ENCODE peak calls at places on chromosome 5, in six cellular contexts. A is A549, M is OCI-LY7, W is GM23248, D is endothelial cell of umbilical vein, U is PC-9. E is an unnamed sample.

GRCh38 chr5:109779036-109779735 is 89.5 kb downstream of the MAN2A1 start:
- DNase-seq in A (no peak), M (no peak), W (no peak), D (peak), U (no peak), E (no peak)

GRCh38 chr5:59099270-59099994 is 516.6 kb downstream of the RAB3C start:
- DNase-seq in A (peak), M (no peak), W (peak), D (no peak), U (peak), E (peak)

GRCh38 chr5:127111112-127111511 is 37.8 kb upstream of the C5orf63 start:
- DNase-seq in A (no peak), M (peak), W (no peak), D (no peak), U (no peak), E (no peak)

GRCh38 chr5:134118212-134118611 is 3.7 kb downstream of the TCF7 start:
- DNase-seq in A (no peak), M (no peak), W (no peak), D (no peak), U (no peak), E (no peak)

GRCh38 chr5:54545796-54546195 is 28.2 kb downstream of the SNX18 start:
- DNase-seq in A (no peak), M (no peak), W (no peak), D (no peak), U (no peak), E (no peak)

GRCh38 chr5:131384616-131385214 is 120.9 kb downstream of the CDC42SE2 start:
- DNase-seq in A (no peak), M (no peak), W (peak), D (no peak), U (no peak), E (peak)

GRCh38 chr5:78706381-78706780 is 57.8 kb upstream of the LHFPL2 start:
- DNase-seq in A (no peak), M (no peak), W (no peak), D (no peak), U (no peak), E (no peak)

GRCh38 chr5:102795546-102795945 is 40.4 kb downstream of the PAM start:
- DNase-seq in A (no peak), M (no peak), W (no peak), D (no peak), U (no peak), E (no peak)

GRCh38 chr5:150289551-150290390 is at the start of gene CAMK2A:
- DNase-seq in A (no peak), M (no peak), W (no peak), D (no peak), U (no peak), E (no peak)

GRCh38 chr5:6106756-6107155 is 271.6 kb downstream of the MED10 start:
- DNase-seq in A (no peak), M (no peak), W (no peak), D (no peak), U (no peak), E (no peak)

GRCh38 chr5:132087176-132087575 is 13.6 kb downstream of the CSF2 start:
- DNase-seq in A (no peak), M (no peak), W (no peak), D (peak), U (no peak), E (no peak)

GRCh38 chr5:76401801-76402250 is 1.3 kb upstream of the IQGAP2 start:
- DNase-seq in A (no peak), M (peak), W (no peak), D (no peak), U (no peak), E (no peak)

GRCh38 chr5:173633304-173633703 is 16.9 kb upstream of the BOD1 start:
- DNase-seq in A (no peak), M (no peak), W (no peak), D (no peak), U (no peak), E (peak)

GRCh38 chr5:89173528-89173927 is 290.5 kb upstream of the MEF2C start:
- DNase-seq in A (no peak), M (no peak), W (no peak), D (no peak), U (no peak), E (no peak)

GRCh38 chr5:150263339-150263738 is 26.2 kb downstream of the CAMK2A start:
- DNase-seq in A (no peak), M (no peak), W (no peak), D (no peak), U (no peak), E (no peak)

GRCh38 chr5:173302546-173303155 is 25.6 kb downstream of the STC2 start:
- DNase-seq in A (peak), M (no peak), W (peak), D (no peak), U (peak), E (peak)

GRCh38 chr5:36602711-36603321 is 3.6 kb upstream of the SLC1A3 start:
- DNase-seq in A (peak), M (no peak), W (no peak), D (no peak), U (no peak), E (no peak)

GRCh38 chr5:156201793-156202388 is 125.1 kb upstream of the SGCD start:
- DNase-seq in A (peak), M (no peak), W (peak), D (no peak), U (no peak), E (no peak)

GRCh38 chr5:53318303-53318702 is 162.1 kb upstream of the FST start:
- DNase-seq in A (peak), M (no peak), W (no peak), D (no peak), U (no peak), E (peak)

GRCh38 chr5:116448450-116448849 is 126.2 kb downstream of the SEMA6A start:
- DNase-seq in A (no peak), M (no peak), W (no peak), D (no peak), U (no peak), E (no peak)

GRCh38 chr5:169422087-169422486 is 121.1 kb upstream of the SLIT3 start:
- DNase-seq in A (no peak), M (no peak), W (no peak), D (no peak), U (no peak), E (no peak)

GRCh38 chr5:111697215-111697614 is 59.8 kb downstream of the NREP start:
- DNase-seq in A (no peak), M (no peak), W (no peak), D (peak), U (no peak), E (no peak)

GRCh38 chr5:10254686-10255085 is 4.6 kb downstream of the CCT5 start:
- DNase-seq in A (no peak), M (no peak), W (no peak), D (no peak), U (no peak), E (no peak)

GRCh38 chr5:41345295-41345694 is 132.0 kb upstream of the C6 start:
- DNase-seq in A (no peak), M (no peak), W (no peak), D (no peak), U (no peak), E (no peak)

GRCh38 chr5:65394078-65394477 is 87.6 kb downstream of the ADAMTS6 start:
- DNase-seq in A (peak), M (no peak), W (peak), D (peak), U (no peak), E (peak)

GRCh38 chr5:12093586-12093985 is 189.3 kb upstream of the CTNND2 start:
- DNase-seq in A (no peak), M (no peak), W (no peak), D (no peak), U (no peak), E (no peak)

GRCh38 chr5:150492621-150493020 is 15.3 kb upstream of the NDST1 start:
- DNase-seq in A (peak), M (no peak), W (peak), D (no peak), U (peak), E (peak)

GRCh38 chr5:57817924-57818323 is 335.3 kb upstream of the ACTBL2 start:
- DNase-seq in A (no peak), M (no peak), W (no peak), D (peak), U (no peak), E (no peak)

GRCh38 chr5:172866802-172867748 is 33.0 kb downstream of the ERGIC1 start:
- DNase-seq in A (no peak), M (no peak), W (no peak), D (no peak), U (no peak), E (no peak)

GRCh38 chr5:44885903-44886302 is 77.2 kb downstream of the MRPS30 start:
- DNase-seq in A (no peak), M (no peak), W (peak), D (no peak), U (no peak), E (peak)

GRCh38 chr5:120463991-120464626 is at the start of gene PRR16:
- DNase-seq in A (peak), M (no peak), W (peak), D (peak), U (peak), E (peak)

GRCh38 chr5:151924564-151925395 is at the start of gene GLRA1:
- DNase-seq in A (peak), M (peak), W (peak), D (peak), U (peak), E (peak)

GRCh38 chr5:39190311-39191102 is 28.9 kb downstream of the FYB1 start:
- DNase-seq in A (no peak), M (no peak), W (no peak), D (no peak), U (no peak), E (no peak)

GRCh38 chr5:107630184-107630583 is 40.6 kb downstream of the EFNA5 start:
- DNase-seq in A (no peak), M (no peak), W (no peak), D (no peak), U (no peak), E (no peak)

DNA sequence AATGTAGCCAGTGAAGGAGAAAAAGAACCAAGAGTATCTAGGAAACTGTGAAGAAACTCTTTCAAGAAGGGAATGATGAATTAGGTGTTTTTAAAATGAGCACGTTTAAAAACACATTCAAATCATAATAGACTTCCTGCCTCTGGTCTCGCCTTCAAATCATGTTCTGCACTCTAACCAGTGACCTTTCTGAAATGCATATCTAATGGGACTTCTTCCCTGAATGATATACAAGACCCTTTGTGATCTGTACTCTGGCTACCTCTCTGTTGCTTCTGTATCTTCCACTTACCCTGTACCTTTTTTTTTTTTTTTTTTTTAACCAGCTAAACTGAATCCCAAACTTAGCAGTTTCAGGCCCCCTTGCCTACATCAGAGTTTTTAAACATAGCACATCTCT is 19.5 kb downstream of the SRFBP1 start:
- DNase-seq in A (no peak), M (peak), W (no peak), D (no peak), U (no peak), E (no peak)
- H3K4me2 ChIP-seq in A (no peak), M (peak), W (no peak), D (no peak), U (no peak), E (no peak)

GRCh38 chr5:123397538-123397937 is 25.7 kb downstream of the CEP120 start:
- DNase-seq in A (no peak), M (no peak), W (no peak), D (no peak), U (no peak), E (no peak)
- H3K4me2 ChIP-seq in A (no peak), M (peak), W (no peak), D (no peak), U (no peak), E (no peak)

GRCh38 chr5:2324788-2325187 is 426.7 kb downstream of the IRX2 start:
- DNase-seq in A (no peak), M (no peak), W (no peak), D (no peak), U (no peak), E (no peak)
- H3K4me2 ChIP-seq in A (no peak), M (no peak), W (no peak), D (no peak), U (no peak), E (no peak)

GRCh38 chr5:69416699-69417098 is 1.8 kb downstream of the MARVELD2 start:
- DNase-seq in A (no peak), M (no peak), W (no peak), D (no peak), U (no peak), E (peak)
- H3K4me2 ChIP-seq in A (no peak), M (no peak), W (no peak), D (no peak), U (peak), E (peak)

GRCh38 chr5:135393229-135393628 is 5.8 kb downstream of the MACROH2A1 start:
- DNase-seq in A (no peak), M (no peak), W (no peak), D (no peak), U (no peak), E (no peak)

GRCh38 chr5:135391869-135392255 is 7.2 kb downstream of the MACROH2A1 start:
- DNase-seq in A (no peak), M (no peak), W (peak), D (no peak), U (no peak), E (no peak)

GRCh38 chr5:135392256-135392655 is 6.8 kb downstream of the MACROH2A1 start:
- DNase-seq in A (no peak), M (no peak), W (peak), D (no peak), U (no peak), E (peak)

GRCh38 chr5:135388860-135389435 is 10.1 kb downstream of the MACROH2A1 start:
- DNase-seq in A (no peak), M (no peak), W (no peak), D (no peak), U (no peak), E (no peak)

DNA sequence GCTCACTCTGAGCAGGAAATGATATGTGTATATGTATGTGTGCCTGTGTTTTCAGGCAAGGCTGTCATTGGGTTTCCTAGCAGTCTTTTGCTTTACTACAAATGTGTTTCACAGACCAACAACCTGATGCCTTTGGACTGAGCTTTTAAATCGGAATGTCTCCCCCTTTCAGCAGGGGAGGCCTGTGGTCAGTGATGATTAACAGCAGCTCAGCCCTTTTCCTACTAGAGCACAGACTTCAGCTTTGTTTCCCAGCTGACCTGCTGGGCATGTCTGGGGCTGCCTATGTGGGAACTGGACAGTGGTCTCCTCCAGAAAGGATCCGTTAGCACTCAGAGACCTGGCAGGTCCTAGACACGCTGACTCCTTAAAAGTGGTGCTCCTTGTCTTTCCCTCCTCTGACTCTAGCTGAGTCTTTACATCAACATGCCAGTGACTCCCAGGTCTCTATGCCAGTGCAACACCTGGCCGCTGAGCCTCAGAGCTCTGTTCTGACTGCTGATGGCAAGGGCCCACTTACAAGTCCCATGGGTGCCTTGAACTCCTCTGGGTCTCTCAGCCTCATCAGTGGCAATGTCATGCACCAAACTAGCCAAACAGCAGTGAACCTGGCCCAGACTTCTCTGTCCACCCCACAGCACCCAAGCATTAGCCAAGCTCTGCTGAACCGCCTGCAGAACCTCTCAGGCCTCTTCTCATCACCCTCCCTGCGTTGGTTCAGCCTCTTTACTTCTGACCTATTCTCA is 7.7 kb downstream of the MACROH2A1 start:
- DNase-seq in A (no peak), M (no peak), W (peak), D (no peak), U (no peak), E (peak)
- H3K4me2 ChIP-seq in A (no peak), M (no peak), W (peak), D (no peak), U (no peak), E (peak)

GRCh38 chr5:143987264-143987663 is 175.3 kb downstream of the HMHB1 start:
- DNase-seq in A (no peak), M (no peak), W (no peak), D (no peak), U (no peak), E (no peak)

GRCh38 chr5:143986567-143987242 is 174.7 kb downstream of the HMHB1 start:
- DNase-seq in A (no peak), M (no peak), W (peak), D (peak), U (no peak), E (no peak)

GRCh38 chr5:143987751-143988560 is 176.0 kb downstream of the HMHB1 start:
- DNase-seq in A (no peak), M (no peak), W (no peak), D (no peak), U (no peak), E (no peak)

GRCh38 chr5:143980506-143980905 is 168.5 kb downstream of the HMHB1 start:
- DNase-seq in A (no peak), M (no peak), W (no peak), D (no peak), U (no peak), E (no peak)

DNA sequence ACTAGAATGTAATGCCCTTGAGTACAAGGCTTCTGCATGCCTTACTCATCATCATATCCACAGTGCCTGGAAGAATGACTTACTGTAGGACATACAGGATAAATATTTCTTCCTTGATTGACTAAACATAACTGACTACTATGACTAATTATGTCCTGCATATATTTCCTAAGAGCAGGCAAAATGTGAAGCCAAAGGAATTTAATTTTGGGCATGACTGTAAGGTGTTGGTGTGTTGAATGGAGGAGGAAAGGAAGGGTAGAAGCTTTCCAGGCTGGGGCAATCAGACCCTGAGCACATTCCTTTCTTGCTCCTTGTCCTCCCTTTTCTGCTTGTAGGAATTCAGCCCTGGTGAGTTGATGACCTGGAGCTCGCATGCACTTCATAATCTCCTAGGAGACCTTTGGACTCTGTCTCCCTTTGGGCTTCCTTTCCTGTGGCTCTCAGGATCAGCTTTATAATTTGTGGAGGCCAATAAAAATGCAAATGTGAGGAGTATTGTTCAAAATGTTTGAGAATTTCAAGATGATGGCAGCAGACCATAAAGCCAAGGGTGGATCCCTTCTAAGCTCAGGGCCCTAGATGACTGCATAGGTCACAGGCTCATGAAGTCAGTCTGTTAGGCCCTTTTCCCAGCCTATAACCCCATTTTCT is 174.0 kb downstream of the HMHB1 start:
- DNase-seq in A (no peak), M (no peak), W (peak), D (peak), U (no peak), E (peak)
- H3K4me2 ChIP-seq in A (peak), M (no peak), W (peak), D (peak), U (peak), E (peak)

GRCh38 chr5:1791176-1791575 is 8.5 kb downstream of the MRPL36 start:
- DNase-seq in A (no peak), M (no peak), W (no peak), D (no peak), U (no peak), E (no peak)

GRCh38 chr5:1788828-1789227 is 10.8 kb downstream of the MRPL36 start:
- DNase-seq in A (no peak), M (no peak), W (peak), D (no peak), U (no peak), E (no peak)

GRCh38 chr5:1788200-1788599 is 11.4 kb downstream of the MRPL36 start:
- DNase-seq in A (no peak), M (no peak), W (no peak), D (no peak), U (no peak), E (no peak)

GRCh38 chr5:1787472-1788047 is 12.1 kb downstream of the MRPL36 start:
- DNase-seq in A (no peak), M (no peak), W (no peak), D (no peak), U (no peak), E (no peak)

DNA sequence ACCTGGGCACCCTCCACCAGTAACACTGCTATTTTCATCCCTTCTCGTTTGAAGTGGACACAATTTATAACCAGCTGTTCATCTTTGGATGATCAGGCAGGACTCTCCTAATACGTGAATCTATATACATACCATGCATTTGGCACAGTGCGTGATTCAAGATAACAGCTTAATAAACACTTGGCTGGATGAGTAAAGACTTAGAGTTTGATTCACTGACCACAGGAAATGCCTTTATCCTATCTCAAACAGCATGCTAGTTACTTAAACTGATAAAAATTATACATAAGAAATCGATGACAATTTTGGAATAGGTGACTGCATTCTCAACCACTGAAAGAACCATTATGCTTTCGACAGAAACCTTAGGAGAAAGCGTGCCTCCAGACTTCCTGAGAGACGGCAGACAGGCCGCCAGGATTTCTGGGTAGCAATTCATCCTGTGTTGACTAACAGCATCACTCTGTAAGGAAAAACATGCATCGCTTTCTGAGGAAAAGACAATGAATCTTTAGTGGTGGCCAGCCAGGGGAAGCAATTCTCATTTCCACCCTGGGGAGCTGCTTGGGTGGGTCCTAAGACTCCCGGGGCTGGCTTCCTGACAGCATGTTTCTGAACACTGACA is 9.7 kb downstream of the MRPL36 start:
- DNase-seq in A (no peak), M (no peak), W (peak), D (peak), U (no peak), E (peak)
- H3K4me2 ChIP-seq in A (no peak), M (no peak), W (peak), D (peak), U (peak), E (peak)

GRCh38 chr5:103834216-103834615 is 271.6 kb upstream of the NUDT12 start:
- DNase-seq in A (no peak), M (no peak), W (no peak), D (no peak), U (no peak), E (no peak)
- H3K4me2 ChIP-seq in A (no peak), M (no peak), W (no peak), D (no peak), U (no peak), E (no peak)

E was measured in mammary epithelial cell.